ENCODE peak calls at places on chromosomes 12 and 14, in four cellular contexts. One of them, this sample, is unnamed.

GRCh38 chr14:38079268-38079667 is 128.4 kb upstream of the SSTR1 start:
- DNase-seq in AG04450: peak
- DNase-seq in spleen: no peak
- DNase-seq in astrocyte of the cerebellum: no peak
- DNase-seq in this sample: no peak

GRCh38 chr12:22978962-22979361 is 354.0 kb downstream of the ETNK1 start:
- DNase-seq in AG04450: peak
- DNase-seq in spleen: no peak
- DNase-seq in astrocyte of the cerebellum: peak
- DNase-seq in this sample: no peak

GRCh38 chr14:96364911-96365310 is 1.6 kb downstream of the GSKIP start:
- DNase-seq in AG04450: no peak
- DNase-seq in spleen: no peak
- DNase-seq in astrocyte of the cerebellum: no peak
- DNase-seq in this sample: no peak

GRCh38 chr14:91545946-91546716 is 36.0 kb upstream of the PPP4R3A start:
- DNase-seq in AG04450: no peak
- DNase-seq in spleen: no peak
- DNase-seq in astrocyte of the cerebellum: no peak
- DNase-seq in this sample: peak

GRCh38 chr14:102445641-102446040 is 63.9 kb downstream of the ANKRD9 start:
- DNase-seq in AG04450: no peak
- DNase-seq in spleen: no peak
- DNase-seq in astrocyte of the cerebellum: no peak
- DNase-seq in this sample: no peak

GRCh38 chr12:68624933-68625332 is 14.2 kb downstream of the RAP1B start:
- DNase-seq in AG04450: no peak
- DNase-seq in spleen: no peak
- DNase-seq in astrocyte of the cerebellum: no peak
- DNase-seq in this sample: no peak

GRCh38 chr14:104889374-104889755 is 24.3 kb downstream of the CEP170B start:
- DNase-seq in AG04450: no peak
- DNase-seq in spleen: no peak
- DNase-seq in astrocyte of the cerebellum: no peak
- DNase-seq in this sample: no peak

GRCh38 chr12:56087220-56087619 is 7.3 kb downstream of the ERBB3 start:
- DNase-seq in AG04450: no peak
- DNase-seq in spleen: no peak
- DNase-seq in astrocyte of the cerebellum: no peak
- DNase-seq in this sample: peak

GRCh38 chr12:127873306-127873705 is 393.7 kb upstream of the TMEM132C start:
- DNase-seq in AG04450: no peak
- DNase-seq in spleen: no peak
- DNase-seq in astrocyte of the cerebellum: no peak
- DNase-seq in this sample: no peak

GRCh38 chr12:91877022-91877421 is 268.6 kb downstream of the BTG1 start:
- DNase-seq in AG04450: no peak
- DNase-seq in spleen: peak
- DNase-seq in astrocyte of the cerebellum: no peak
- DNase-seq in this sample: peak

GRCh38 chr12:14960548-14961465 is 594 bp downstream of the ARHGDIB start:
- DNase-seq in AG04450: no peak
- DNase-seq in spleen: peak
- DNase-seq in astrocyte of the cerebellum: no peak
- DNase-seq in this sample: no peak

GRCh38 chr14:22484638-22485037 is 104.4 kb downstream of the DAD1 start:
- DNase-seq in AG04450: no peak
- DNase-seq in spleen: no peak
- DNase-seq in astrocyte of the cerebellum: no peak
- DNase-seq in this sample: no peak

GRCh38 chr12:65720136-65720535 is 104.1 kb upstream of the HMGA2 start:
- DNase-seq in AG04450: no peak
- DNase-seq in spleen: no peak
- DNase-seq in astrocyte of the cerebellum: no peak
- DNase-seq in this sample: no peak

GRCh38 chr14:70602254-70602653 is 1.8 kb upstream of the MED6 start:
- DNase-seq in AG04450: no peak
- DNase-seq in spleen: no peak
- DNase-seq in astrocyte of the cerebellum: no peak
- DNase-seq in this sample: no peak

GRCh38 chr12:24228371-24228770 is 278.9 kb upstream of the SOX5 start:
- DNase-seq in AG04450: no peak
- DNase-seq in spleen: no peak
- DNase-seq in astrocyte of the cerebellum: no peak
- DNase-seq in this sample: no peak

GRCh38 chr14:90522585-90523191 is 125.9 kb downstream of the CALM1 start:
- DNase-seq in AG04450: no peak
- DNase-seq in spleen: peak
- DNase-seq in astrocyte of the cerebellum: peak
- DNase-seq in this sample: peak

GRCh38 chr12:31922341-31923062 is 36.7 kb upstream of the RESF1 start:
- DNase-seq in AG04450: no peak
- DNase-seq in spleen: no peak
- DNase-seq in astrocyte of the cerebellum: no peak
- DNase-seq in this sample: no peak

GRCh38 chr12:128791395-128792322 is 32.1 kb downstream of the SLC15A4 start:
- DNase-seq in AG04450: no peak
- DNase-seq in spleen: peak
- DNase-seq in astrocyte of the cerebellum: no peak
- DNase-seq in this sample: no peak

GRCh38 chr12:118299791-118300460 is 72.8 kb downstream of the TAOK3 start:
- DNase-seq in AG04450: no peak
- DNase-seq in spleen: no peak
- DNase-seq in astrocyte of the cerebellum: no peak
- DNase-seq in this sample: no peak

GRCh38 chr12:95151406-95151805 is 65.9 kb downstream of the FGD6 start:
- DNase-seq in AG04450: no peak
- DNase-seq in spleen: no peak
- DNase-seq in astrocyte of the cerebellum: no peak
- DNase-seq in this sample: no peak

GRCh38 chr14:30115756-30116155 is 188.1 kb upstream of the PRKD1 start:
- DNase-seq in AG04450: no peak
- DNase-seq in spleen: no peak
- DNase-seq in astrocyte of the cerebellum: peak
- DNase-seq in this sample: no peak

GRCh38 chr14:41749425-41749824 is 142.7 kb downstream of the LRFN5 start:
- DNase-seq in AG04450: no peak
- DNase-seq in spleen: no peak
- DNase-seq in astrocyte of the cerebellum: no peak
- DNase-seq in this sample: no peak

GRCh38 chr12:67056329-67056728 is 212.8 kb upstream of the CAND1 start:
- DNase-seq in AG04450: no peak
- DNase-seq in spleen: no peak
- DNase-seq in astrocyte of the cerebellum: no peak
- DNase-seq in this sample: no peak

GRCh38 chr12:22100952-22101748 is 55.1 kb downstream of the CMAS start:
- DNase-seq in AG04450: peak
- DNase-seq in spleen: no peak
- DNase-seq in astrocyte of the cerebellum: peak
- DNase-seq in this sample: peak

GRCh38 chr14:66036598-66036997 is 449.6 kb upstream of the CCDC196 start:
- DNase-seq in AG04450: no peak
- DNase-seq in spleen: no peak
- DNase-seq in astrocyte of the cerebellum: no peak
- DNase-seq in this sample: no peak

GRCh38 chr12:123983822-123984485 is 10.9 kb downstream of the ZNF664 start:
- DNase-seq in AG04450: no peak
- DNase-seq in spleen: no peak
- DNase-seq in astrocyte of the cerebellum: peak
- DNase-seq in this sample: peak

GRCh38 chr14:61285364-61285763 is 4.2 kb upstream of the TMEM30B start:
- DNase-seq in AG04450: no peak
- DNase-seq in spleen: no peak
- DNase-seq in astrocyte of the cerebellum: no peak
- DNase-seq in this sample: no peak

GRCh38 chr12:94855853-94856252 is 147.6 kb downstream of the NDUFA12 start:
- DNase-seq in AG04450: no peak
- DNase-seq in spleen: no peak
- DNase-seq in astrocyte of the cerebellum: no peak
- DNase-seq in this sample: no peak

GRCh38 chr12:110575326-110575725 is 7.8 kb downstream of the PPTC7 start:
- DNase-seq in AG04450: no peak
- DNase-seq in spleen: no peak
- DNase-seq in astrocyte of the cerebellum: no peak
- DNase-seq in this sample: no peak

GRCh38 chr12:3207858-3208257 is 130.7 kb downstream of the TSPAN9 start:
- DNase-seq in AG04450: no peak
- DNase-seq in spleen: no peak
- DNase-seq in astrocyte of the cerebellum: no peak
- DNase-seq in this sample: no peak

GRCh38 chr12:61654698-61655097 is 605.5 kb upstream of the USP15 start:
- DNase-seq in AG04450: no peak
- DNase-seq in spleen: no peak
- DNase-seq in astrocyte of the cerebellum: no peak
- DNase-seq in this sample: no peak
- TF ChIP-seq CTCF in AG04450: no peak
- TF ChIP-seq CTCF in spleen: no peak
- TF ChIP-seq CTCF in astrocyte of the cerebellum: no peak
- TF ChIP-seq CTCF in this sample: no peak

GRCh38 chr14:68210729-68211299 is 391.2 kb downstream of the RAD51B start:
- DNase-seq in AG04450: peak
- DNase-seq in spleen: no peak
- DNase-seq in astrocyte of the cerebellum: peak
- DNase-seq in this sample: no peak
- H3K4me3 ChIP-seq in AG04450: peak
- H3K4me3 ChIP-seq in spleen: peak
- H3K4me3 ChIP-seq in astrocyte of the cerebellum: no peak
- H3K4me3 ChIP-seq in this sample: no peak

DNA sequence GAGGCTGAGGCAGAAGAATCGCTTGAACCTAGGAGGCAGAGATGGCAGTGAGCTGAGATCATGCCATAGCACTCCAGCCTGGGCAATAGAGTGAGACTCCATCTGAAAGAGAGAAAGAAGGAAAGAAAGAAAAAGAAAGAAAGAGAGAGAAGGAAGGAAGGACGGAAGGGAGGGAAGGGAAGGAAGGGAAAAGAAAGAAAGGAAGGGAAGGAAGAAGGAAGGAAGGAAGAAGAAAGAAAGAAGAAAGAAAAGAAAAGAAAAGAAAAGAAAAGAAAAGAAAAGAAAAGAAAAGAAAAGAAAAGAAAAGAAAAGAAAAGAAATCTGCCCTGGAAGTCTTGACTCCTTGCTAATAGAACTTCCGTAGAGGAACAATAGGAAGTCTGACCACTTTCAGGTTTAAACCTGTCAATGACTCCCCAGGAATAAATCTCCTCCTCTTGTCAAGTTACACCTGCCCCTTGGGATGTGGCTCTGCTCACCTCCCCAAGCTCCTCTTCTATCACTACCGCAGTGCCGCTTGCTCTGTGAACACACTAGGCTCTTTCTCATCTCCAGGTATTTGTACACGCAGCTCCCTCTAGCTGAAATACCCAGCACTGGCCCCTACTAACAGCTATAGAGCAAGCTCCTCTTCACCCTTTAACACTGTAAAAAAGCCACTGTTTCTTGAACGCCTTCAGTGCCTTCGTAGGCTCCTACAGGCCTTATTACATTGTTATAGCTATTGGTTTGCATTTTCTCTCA is 773.1 kb upstream of the TBX3 start:
- DNase-seq in AG04450: no peak
- DNase-seq in spleen: no peak
- DNase-seq in astrocyte of the cerebellum: no peak
- DNase-seq in this sample: no peak
- TF ChIP-seq CTCF in AG04450: no peak
- TF ChIP-seq CTCF in spleen: no peak
- TF ChIP-seq CTCF in astrocyte of the cerebellum: no peak
- TF ChIP-seq CTCF in this sample: no peak

GRCh38 chr14:99648385-99648784 is 3.5 kb downstream of the HHIPL1 start:
- DNase-seq in AG04450: no peak
- DNase-seq in spleen: no peak
- DNase-seq in astrocyte of the cerebellum: no peak
- DNase-seq in this sample: no peak

GRCh38 chr14:99649643-99650042 is 4.7 kb downstream of the HHIPL1 start:
- DNase-seq in AG04450: no peak
- DNase-seq in spleen: no peak
- DNase-seq in astrocyte of the cerebellum: no peak
- DNase-seq in this sample: no peak

GRCh38 chr14:99650189-99650588 is 5.3 kb downstream of the HHIPL1 start:
- DNase-seq in AG04450: no peak
- DNase-seq in spleen: no peak
- DNase-seq in astrocyte of the cerebellum: no peak
- DNase-seq in this sample: no peak

GRCh38 chr14:99647407-99647806 is 2.5 kb downstream of the HHIPL1 start:
- DNase-seq in AG04450: no peak
- DNase-seq in spleen: no peak
- DNase-seq in astrocyte of the cerebellum: no peak
- DNase-seq in this sample: no peak

DNA sequence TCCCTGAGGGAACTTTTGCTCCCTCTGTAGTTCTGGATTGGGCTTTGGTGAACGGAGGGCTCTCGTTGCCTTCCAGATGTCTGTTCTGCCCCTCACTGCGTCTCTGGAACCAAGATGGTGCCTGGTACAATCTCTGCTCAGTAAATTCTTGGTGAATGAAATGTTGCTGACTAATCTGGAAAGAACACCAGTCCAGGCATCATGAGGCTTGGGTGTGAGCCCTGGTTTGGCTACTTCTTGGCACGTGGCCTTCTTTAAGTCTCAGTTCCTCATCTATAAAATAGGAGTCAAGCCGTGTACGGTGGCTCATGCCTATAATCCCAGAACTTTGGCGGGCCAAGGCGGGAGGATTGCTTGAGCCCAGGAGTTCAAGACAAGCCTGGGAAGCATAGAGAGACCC is 4.3 kb downstream of the HHIPL1 start:
- DNase-seq in AG04450: no peak
- DNase-seq in spleen: no peak
- DNase-seq in astrocyte of the cerebellum: peak
- DNase-seq in this sample: no peak
- H3K4me3 ChIP-seq in AG04450: no peak
- H3K4me3 ChIP-seq in spleen: no peak
- H3K4me3 ChIP-seq in astrocyte of the cerebellum: no peak
- H3K4me3 ChIP-seq in this sample: no peak

DNA sequence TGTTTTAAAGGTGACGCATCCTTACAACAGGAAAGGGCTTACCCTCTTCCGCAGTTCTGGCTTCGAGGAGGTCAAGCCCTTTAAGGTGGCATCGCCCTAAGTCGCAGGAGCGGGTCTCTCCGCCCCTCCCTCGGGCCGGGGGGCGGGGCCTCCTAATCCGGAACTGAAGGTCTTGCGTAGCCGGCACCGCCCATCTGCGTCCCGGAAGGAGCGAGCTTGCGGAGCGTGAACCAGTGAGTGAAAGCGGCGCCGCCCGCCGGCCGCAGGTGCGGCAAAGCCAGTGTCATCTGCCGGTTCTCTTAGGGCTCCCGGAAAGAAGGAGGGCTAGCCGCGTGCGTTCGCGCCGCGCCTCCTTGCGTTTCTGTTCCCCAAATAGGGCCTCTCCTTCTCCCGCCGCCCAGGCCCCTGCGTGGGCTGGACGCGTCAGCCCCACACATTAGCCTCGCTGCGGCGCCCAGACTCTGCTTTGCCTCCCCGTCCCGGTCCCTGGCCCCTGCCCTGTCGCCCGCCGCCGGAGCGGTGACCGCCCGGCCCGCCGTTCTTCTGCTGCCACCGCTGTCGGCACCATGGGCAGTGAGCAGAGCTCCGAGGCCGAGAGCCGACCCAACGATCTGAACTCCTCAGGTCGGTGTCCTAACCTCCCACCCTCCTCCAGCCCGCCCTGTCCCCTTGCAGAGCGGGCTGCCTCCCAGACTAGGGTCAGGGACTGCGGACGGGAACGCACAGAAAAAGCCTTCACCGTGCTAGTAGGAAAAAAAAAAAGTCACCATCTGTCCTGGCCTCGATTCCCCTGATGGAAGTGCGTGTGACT is at the start of gene BORCS5:
- DNase-seq in AG04450: peak
- DNase-seq in spleen: peak
- DNase-seq in astrocyte of the cerebellum: peak
- DNase-seq in this sample: peak
- TF ChIP-seq CTCF in AG04450: no peak
- TF ChIP-seq CTCF in spleen: peak
- TF ChIP-seq CTCF in astrocyte of the cerebellum: peak
- TF ChIP-seq CTCF in this sample: peak

This sample was measured in prostate gland.